ENCODE peak calls at places on chromosomes 4 and X, in six cellular contexts. One of them, this sample, is unnamed. For H3K4me1, the result is how much of the 10 kb centered on the place peaks cover.

GRCh38 chr4:132332932-132333722 is 816.0 kb upstream of the PCDH10 start:
- DNase-seq in K562: peak
- DNase-seq in IMR-90: no peak
- DNase-seq in HepG2: peak
- DNase-seq in suprapubic skin: no peak
- DNase-seq in A549: peak
- DNase-seq in this sample: no peak

GRCh38 chrX:107626916-107627315 is 1.4 kb upstream of the PRPS1 start:
- DNase-seq in A549: no peak
- DNase-seq in IMR-90: no peak
- DNase-seq in K562: no peak
- DNase-seq in HepG2: no peak
- DNase-seq in suprapubic skin: no peak
- DNase-seq in this sample: no peak

GRCh38 chr4:176883681-176884418 is 91.1 kb upstream of the VEGFC start:
- DNase-seq in suprapubic skin: no peak
- DNase-seq in IMR-90: peak
- DNase-seq in A549: peak
- DNase-seq in K562: no peak
- DNase-seq in HepG2: no peak
- DNase-seq in this sample: no peak

GRCh38 chrX:16797358-16797757 is 11.1 kb downstream of the TXLNG start:
- DNase-seq in suprapubic skin: no peak
- DNase-seq in K562: no peak
- DNase-seq in A549: no peak
- DNase-seq in IMR-90: peak
- DNase-seq in HepG2: no peak
- DNase-seq in this sample: no peak

GRCh38 chr4:14111730-14112171 is 484.2 kb upstream of the BOD1L1 start:
- DNase-seq in A549: no peak
- DNase-seq in HepG2: no peak
- DNase-seq in suprapubic skin: no peak
- DNase-seq in IMR-90: peak
- DNase-seq in K562: no peak
- DNase-seq in this sample: no peak

GRCh38 chrX:128781506-128781905 is 729.3 kb upstream of the ACTRT1 start:
- DNase-seq in suprapubic skin: no peak
- DNase-seq in A549: peak
- DNase-seq in IMR-90: no peak
- DNase-seq in HepG2: peak
- DNase-seq in K562: no peak
- DNase-seq in this sample: no peak

GRCh38 chr4:128322986-128323385 is 35.4 kb upstream of the PGRMC2 start:
- DNase-seq in A549: peak
- DNase-seq in HepG2: peak
- DNase-seq in suprapubic skin: no peak
- DNase-seq in K562: no peak
- DNase-seq in IMR-90: peak
- DNase-seq in this sample: no peak

GRCh38 chr4:156322592-156322991 is 368.9 kb upstream of the CTSO start:
- DNase-seq in K562: no peak
- DNase-seq in suprapubic skin: no peak
- DNase-seq in A549: no peak
- DNase-seq in HepG2: no peak
- DNase-seq in IMR-90: peak
- DNase-seq in this sample: no peak

GRCh38 chr4:38889143-38889542 is 21.5 kb downstream of the FAM114A1 start:
- DNase-seq in A549: no peak
- DNase-seq in suprapubic skin: no peak
- DNase-seq in K562: no peak
- DNase-seq in IMR-90: peak
- DNase-seq in HepG2: peak
- DNase-seq in this sample: no peak

GRCh38 chr4:89044147-89044900 is 12.7 kb downstream of the FAM13A start:
- DNase-seq in A549: no peak
- DNase-seq in suprapubic skin: no peak
- DNase-seq in K562: no peak
- DNase-seq in IMR-90: no peak
- DNase-seq in HepG2: no peak
- DNase-seq in this sample: no peak

GRCh38 chr4:155973639-155974475 is 20.2 kb upstream of the CTSO start:
- DNase-seq in HepG2: no peak
- DNase-seq in A549: no peak
- DNase-seq in IMR-90: peak
- DNase-seq in suprapubic skin: no peak
- DNase-seq in K562: no peak
- DNase-seq in this sample: no peak

GRCh38 chr4:54687887-54688841 is 30.4 kb downstream of the KIT start:
- DNase-seq in IMR-90: peak
- DNase-seq in HepG2: no peak
- DNase-seq in A549: no peak
- DNase-seq in K562: no peak
- DNase-seq in suprapubic skin: no peak
- DNase-seq in this sample: no peak
- H3K4me1 ChIP-seq in IMR-90: under half
- H3K4me1 ChIP-seq in HepG2: under half
- H3K4me1 ChIP-seq in A549: under half
- H3K4me1 ChIP-seq in K562: under half
- H3K4me1 ChIP-seq in suprapubic skin: under half
- H3K4me1 ChIP-seq in this sample: under half

GRCh38 chr4:5218376-5219069 is 167.2 kb downstream of the STK32B start:
- DNase-seq in IMR-90: no peak
- DNase-seq in HepG2: no peak
- DNase-seq in suprapubic skin: no peak
- DNase-seq in K562: no peak
- DNase-seq in A549: no peak
- DNase-seq in this sample: no peak

GRCh38 chr4:5220028-5220427 is 168.7 kb downstream of the STK32B start:
- DNase-seq in IMR-90: peak
- DNase-seq in K562: no peak
- DNase-seq in suprapubic skin: no peak
- DNase-seq in A549: no peak
- DNase-seq in HepG2: no peak
- DNase-seq in this sample: no peak

GRCh38 chr4:5224340-5224739 is 173.1 kb downstream of the STK32B start:
- DNase-seq in A549: no peak
- DNase-seq in suprapubic skin: no peak
- DNase-seq in HepG2: no peak
- DNase-seq in K562: no peak
- DNase-seq in IMR-90: peak
- DNase-seq in this sample: no peak

GRCh38 chr4:5222047-5222446 is 170.8 kb downstream of the STK32B start:
- DNase-seq in suprapubic skin: no peak
- DNase-seq in HepG2: no peak
- DNase-seq in IMR-90: no peak
- DNase-seq in A549: no peak
- DNase-seq in K562: no peak
- DNase-seq in this sample: no peak

GRCh38 chr4:5222951-5223350 is 171.7 kb downstream of the STK32B start:
- DNase-seq in K562: no peak
- DNase-seq in suprapubic skin: no peak
- DNase-seq in A549: no peak
- DNase-seq in IMR-90: no peak
- DNase-seq in HepG2: no peak
- DNase-seq in this sample: no peak
- TF ChIP-seq POLR2A in K562: no peak
- TF ChIP-seq POLR2A in suprapubic skin: no peak
- TF ChIP-seq POLR2A in A549: no peak
- TF ChIP-seq POLR2A in IMR-90: no peak
- TF ChIP-seq POLR2A in HepG2: no peak
- TF ChIP-seq POLR2A in this sample: no peak

GRCh38 chr4:1633993-1634392 is 50.1 kb downstream of the FAM53A start:
- DNase-seq in A549: no peak
- DNase-seq in IMR-90: no peak
- DNase-seq in K562: no peak
- DNase-seq in suprapubic skin: peak
- DNase-seq in HepG2: no peak
- DNase-seq in this sample: no peak
- H3K4me3 ChIP-seq in A549: no peak
- H3K4me3 ChIP-seq in IMR-90: no peak
- H3K4me3 ChIP-seq in K562: no peak
- H3K4me3 ChIP-seq in suprapubic skin: no peak
- H3K4me3 ChIP-seq in HepG2: no peak
- H3K4me3 ChIP-seq in this sample: no peak

GRCh38 chr4:8204576-8205227 is 5.6 kb downstream of the SH3TC1 start:
- DNase-seq in A549: no peak
- DNase-seq in K562: no peak
- DNase-seq in suprapubic skin: no peak
- DNase-seq in HepG2: no peak
- DNase-seq in IMR-90: no peak
- DNase-seq in this sample: no peak
- H3K4me1 ChIP-seq in A549: under half
- H3K4me1 ChIP-seq in K562: under half
- H3K4me1 ChIP-seq in suprapubic skin: under half
- H3K4me1 ChIP-seq in HepG2: under half
- H3K4me1 ChIP-seq in IMR-90: under half
- H3K4me1 ChIP-seq in this sample: under half

DNA sequence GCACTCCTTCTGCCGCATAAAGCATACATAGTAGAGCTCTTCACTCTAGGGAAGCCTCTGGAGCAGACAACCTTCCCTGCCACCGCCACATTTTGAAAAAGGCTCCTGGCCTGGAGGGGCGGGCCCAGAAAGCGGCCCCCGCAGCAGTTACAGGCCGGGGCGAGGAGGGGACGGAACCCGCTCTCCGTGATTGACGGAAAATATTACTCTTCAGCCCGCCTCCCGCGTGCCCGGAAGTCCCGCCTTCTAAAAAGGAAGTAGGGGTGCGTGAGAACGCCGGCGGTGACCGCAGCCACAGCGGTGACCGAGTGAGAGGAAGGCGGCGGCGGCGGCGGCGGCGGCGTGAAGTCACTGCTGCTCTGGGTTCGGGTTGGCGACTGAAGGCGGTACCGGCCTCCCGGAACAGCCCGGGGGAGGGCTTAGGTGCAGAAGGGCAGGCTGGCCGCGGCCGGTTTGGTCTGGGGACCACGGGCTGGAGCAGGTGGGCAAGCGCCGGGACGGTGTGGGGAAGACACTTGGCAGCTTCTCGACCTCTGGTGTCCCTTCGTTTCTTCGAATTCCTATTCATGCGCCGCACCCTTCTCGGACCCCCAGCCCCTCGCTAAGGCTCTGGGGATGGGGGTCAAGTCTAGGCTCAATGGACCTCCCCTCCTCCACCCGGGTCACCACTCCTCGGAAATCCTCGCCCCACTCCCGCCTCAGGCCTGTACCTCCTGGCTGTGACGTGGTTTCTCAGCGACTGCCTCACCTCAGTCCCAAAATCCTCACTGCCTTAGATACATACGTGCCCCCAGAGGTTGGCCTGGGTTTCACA is at the start of gene HCCS:
- DNase-seq in K562: peak
- DNase-seq in IMR-90: peak
- DNase-seq in A549: peak
- DNase-seq in HepG2: peak
- DNase-seq in suprapubic skin: peak
- DNase-seq in this sample: peak
- TF ChIP-seq POLR2A in K562: peak
- TF ChIP-seq POLR2A in IMR-90: peak
- TF ChIP-seq POLR2A in A549: peak
- TF ChIP-seq POLR2A in HepG2: peak
- TF ChIP-seq POLR2A in suprapubic skin: peak
- TF ChIP-seq POLR2A in this sample: peak

DNA sequence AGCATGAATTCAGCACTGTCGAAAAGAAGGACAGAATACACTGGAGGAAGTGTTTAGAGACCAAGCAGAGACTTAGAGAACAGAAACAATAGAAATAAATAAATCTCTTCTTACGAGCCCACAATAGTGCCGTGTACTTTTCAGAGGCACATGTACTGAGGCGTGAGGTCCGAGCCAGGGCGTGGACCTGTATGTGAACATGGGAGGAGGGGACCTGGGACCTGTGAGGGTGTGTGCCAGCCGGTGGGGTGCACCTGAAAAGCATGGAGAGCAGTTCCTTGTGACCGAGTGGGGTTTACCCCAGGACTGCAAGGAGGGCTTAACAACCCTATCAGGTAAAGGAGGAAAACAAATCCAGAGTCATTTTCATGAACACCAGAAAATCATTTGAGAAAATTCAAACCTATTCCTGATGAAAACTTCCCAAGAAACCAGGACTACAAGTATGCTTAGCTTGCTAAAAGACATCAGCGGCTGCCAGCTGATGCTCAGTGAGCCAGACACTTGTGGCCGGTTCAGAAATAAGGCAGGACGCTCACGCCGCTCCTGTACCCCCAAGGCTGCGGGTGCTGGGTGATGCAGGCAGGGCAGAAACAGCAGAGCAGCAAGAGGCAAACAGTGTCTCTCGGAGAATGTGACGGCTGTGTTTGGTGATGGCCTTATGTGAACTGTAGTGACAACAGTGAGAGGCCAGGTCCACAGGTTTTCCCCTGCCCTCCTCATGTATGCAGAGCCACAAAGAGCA is 37.1 kb downstream of the NELFA start:
- DNase-seq in A549: no peak
- DNase-seq in IMR-90: no peak
- DNase-seq in suprapubic skin: no peak
- DNase-seq in K562: no peak
- DNase-seq in HepG2: no peak
- DNase-seq in this sample: no peak
- H3K4me3 ChIP-seq in A549: no peak
- H3K4me3 ChIP-seq in IMR-90: no peak
- H3K4me3 ChIP-seq in suprapubic skin: no peak
- H3K4me3 ChIP-seq in K562: no peak
- H3K4me3 ChIP-seq in HepG2: no peak
- H3K4me3 ChIP-seq in this sample: no peak

GRCh38 chr4:5751073-5751917 is 40.3 kb downstream of the EVC start:
- DNase-seq in suprapubic skin: no peak
- DNase-seq in IMR-90: peak
- DNase-seq in A549: no peak
- DNase-seq in K562: no peak
- DNase-seq in HepG2: no peak
- DNase-seq in this sample: no peak
- H3K4me1 ChIP-seq in suprapubic skin: under half
- H3K4me1 ChIP-seq in IMR-90: half or more
- H3K4me1 ChIP-seq in A549: under half
- H3K4me1 ChIP-seq in K562: under half
- H3K4me1 ChIP-seq in HepG2: under half
- H3K4me1 ChIP-seq in this sample: under half

GRCh38 chr4:24475756-24476155 is 108.6 kb downstream of the DHX15 start:
- DNase-seq in HepG2: no peak
- DNase-seq in K562: no peak
- DNase-seq in IMR-90: no peak
- DNase-seq in A549: no peak
- DNase-seq in suprapubic skin: no peak
- DNase-seq in this sample: no peak

GRCh38 chr4:24473309-24473721 is 111.0 kb downstream of the DHX15 start:
- DNase-seq in K562: peak
- DNase-seq in suprapubic skin: no peak
- DNase-seq in HepG2: no peak
- DNase-seq in A549: no peak
- DNase-seq in IMR-90: peak
- DNase-seq in this sample: no peak

GRCh38 chr4:24471623-24472510 is 112.5 kb downstream of the DHX15 start:
- DNase-seq in K562: no peak
- DNase-seq in A549: no peak
- DNase-seq in suprapubic skin: no peak
- DNase-seq in IMR-90: no peak
- DNase-seq in HepG2: no peak
- DNase-seq in this sample: no peak

GRCh38 chr4:24470681-24471622 is 113.4 kb downstream of the DHX15 start:
- DNase-seq in HepG2: no peak
- DNase-seq in A549: no peak
- DNase-seq in suprapubic skin: no peak
- DNase-seq in IMR-90: peak
- DNase-seq in K562: no peak
- DNase-seq in this sample: no peak

GRCh38 chr4:24472514-24473308 is 111.6 kb downstream of the DHX15 start:
- DNase-seq in suprapubic skin: peak
- DNase-seq in K562: peak
- DNase-seq in HepG2: peak
- DNase-seq in IMR-90: peak
- DNase-seq in A549: peak
- DNase-seq in this sample: peak
- TF ChIP-seq POLR2A in suprapubic skin: no peak
- TF ChIP-seq POLR2A in K562: no peak
- TF ChIP-seq POLR2A in HepG2: no peak
- TF ChIP-seq POLR2A in IMR-90: no peak
- TF ChIP-seq POLR2A in A549: no peak
- TF ChIP-seq POLR2A in this sample: no peak

This sample was measured in esophagus squamous epithelium.